ENCODE peak calls at places on chromosomes 3 and 15, in five cellular contexts. One of them, this sample, is unnamed.

GRCh38 chr3:73604491-73604890 is 20.2 kb downstream of the PDZRN3 start:
- DNase-seq in HEK293T: no peak
- DNase-seq in iPS-NIHi11: no peak
- DNase-seq in T-helper 22 cell: no peak
- DNase-seq in stimulated activated effector memory CD8-positive, alpha-beta T cell treated with anti-CD3 and anti-CD28 coated beads, Interleukin-12 subunit alpha, Interleukin-12 subunit beta, amount 100 ng/mL, for 72 hours: no peak
- DNase-seq in this sample: no peak

GRCh38 chr3:13217736-13218540 is 144.7 kb upstream of the IQSEC1 start:
- DNase-seq in HEK293T: no peak
- DNase-seq in iPS-NIHi11: no peak
- DNase-seq in T-helper 22 cell: no peak
- DNase-seq in stimulated activated effector memory CD8-positive, alpha-beta T cell treated with anti-CD3 and anti-CD28 coated beads, Interleukin-12 subunit alpha, Interleukin-12 subunit beta, amount 100 ng/mL, for 72 hours: no peak
- DNase-seq in this sample: no peak

GRCh38 chr3:50502225-50502583 is 1.2 kb downstream of the CACNA2D2 start:
- DNase-seq in HEK293T: no peak
- DNase-seq in iPS-NIHi11: no peak
- DNase-seq in T-helper 22 cell: no peak
- DNase-seq in stimulated activated effector memory CD8-positive, alpha-beta T cell treated with anti-CD3 and anti-CD28 coated beads, Interleukin-12 subunit alpha, Interleukin-12 subunit beta, amount 100 ng/mL, for 72 hours: no peak
- DNase-seq in this sample: no peak

GRCh38 chr3:139659511-139659910 is 18.3 kb downstream of the NMNAT3 start:
- DNase-seq in HEK293T: no peak
- DNase-seq in iPS-NIHi11: no peak
- DNase-seq in T-helper 22 cell: no peak
- DNase-seq in stimulated activated effector memory CD8-positive, alpha-beta T cell treated with anti-CD3 and anti-CD28 coated beads, Interleukin-12 subunit alpha, Interleukin-12 subunit beta, amount 100 ng/mL, for 72 hours: no peak
- DNase-seq in this sample: no peak

GRCh38 chr3:44988073-44988472 is 12.0 kb downstream of the EXOSC7 start:
- DNase-seq in HEK293T: peak
- DNase-seq in iPS-NIHi11: no peak
- DNase-seq in T-helper 22 cell: no peak
- DNase-seq in stimulated activated effector memory CD8-positive, alpha-beta T cell treated with anti-CD3 and anti-CD28 coated beads, Interleukin-12 subunit alpha, Interleukin-12 subunit beta, amount 100 ng/mL, for 72 hours: no peak
- DNase-seq in this sample: no peak

GRCh38 chr3:197750863-197751737 is 1.4 kb downstream of the FYTTD1 start:
- DNase-seq in HEK293T: no peak
- DNase-seq in iPS-NIHi11: peak
- DNase-seq in T-helper 22 cell: no peak
- DNase-seq in stimulated activated effector memory CD8-positive, alpha-beta T cell treated with anti-CD3 and anti-CD28 coated beads, Interleukin-12 subunit alpha, Interleukin-12 subunit beta, amount 100 ng/mL, for 72 hours: no peak
- DNase-seq in this sample: peak

GRCh38 chr15:101269479-101270223 is 7.6 kb downstream of the SELENOS start:
- DNase-seq in HEK293T: peak
- DNase-seq in iPS-NIHi11: peak
- DNase-seq in T-helper 22 cell: no peak
- DNase-seq in stimulated activated effector memory CD8-positive, alpha-beta T cell treated with anti-CD3 and anti-CD28 coated beads, Interleukin-12 subunit alpha, Interleukin-12 subunit beta, amount 100 ng/mL, for 72 hours: no peak
- DNase-seq in this sample: peak

GRCh38 chr15:32790352-32790999 is 72.7 kb downstream of the GREM1 start:
- DNase-seq in HEK293T: no peak
- DNase-seq in iPS-NIHi11: no peak
- DNase-seq in T-helper 22 cell: no peak
- DNase-seq in stimulated activated effector memory CD8-positive, alpha-beta T cell treated with anti-CD3 and anti-CD28 coated beads, Interleukin-12 subunit alpha, Interleukin-12 subunit beta, amount 100 ng/mL, for 72 hours: no peak
- DNase-seq in this sample: no peak

GRCh38 chr3:197899833-197900478 is 50.0 kb upstream of the RPL35A start:
- DNase-seq in HEK293T: no peak
- DNase-seq in iPS-NIHi11: no peak
- DNase-seq in T-helper 22 cell: no peak
- DNase-seq in stimulated activated effector memory CD8-positive, alpha-beta T cell treated with anti-CD3 and anti-CD28 coated beads, Interleukin-12 subunit alpha, Interleukin-12 subunit beta, amount 100 ng/mL, for 72 hours: no peak
- DNase-seq in this sample: no peak

GRCh38 chr15:77107531-77108355 is 36.8 kb upstream of the TSPAN3 start:
- DNase-seq in HEK293T: peak
- DNase-seq in iPS-NIHi11: peak
- DNase-seq in T-helper 22 cell: no peak
- DNase-seq in stimulated activated effector memory CD8-positive, alpha-beta T cell treated with anti-CD3 and anti-CD28 coated beads, Interleukin-12 subunit alpha, Interleukin-12 subunit beta, amount 100 ng/mL, for 72 hours: no peak
- DNase-seq in this sample: peak

GRCh38 chr3:182962162-182962561 is 18.2 kb downstream of the DCUN1D1 start:
- DNase-seq in HEK293T: no peak
- DNase-seq in iPS-NIHi11: no peak
- DNase-seq in T-helper 22 cell: no peak
- DNase-seq in stimulated activated effector memory CD8-positive, alpha-beta T cell treated with anti-CD3 and anti-CD28 coated beads, Interleukin-12 subunit alpha, Interleukin-12 subunit beta, amount 100 ng/mL, for 72 hours: no peak
- DNase-seq in this sample: no peak

GRCh38 chr3:143901105-143901504 is 52.8 kb upstream of the SLC9A9 start:
- DNase-seq in HEK293T: no peak
- DNase-seq in iPS-NIHi11: no peak
- DNase-seq in T-helper 22 cell: no peak
- DNase-seq in stimulated activated effector memory CD8-positive, alpha-beta T cell treated with anti-CD3 and anti-CD28 coated beads, Interleukin-12 subunit alpha, Interleukin-12 subunit beta, amount 100 ng/mL, for 72 hours: no peak
- DNase-seq in this sample: no peak

GRCh38 chr3:25088284-25088683 is 339.8 kb upstream of the RARB start:
- DNase-seq in HEK293T: peak
- DNase-seq in iPS-NIHi11: no peak
- DNase-seq in T-helper 22 cell: no peak
- DNase-seq in stimulated activated effector memory CD8-positive, alpha-beta T cell treated with anti-CD3 and anti-CD28 coated beads, Interleukin-12 subunit alpha, Interleukin-12 subunit beta, amount 100 ng/mL, for 72 hours: no peak
- DNase-seq in this sample: no peak

GRCh38 chr3:196131921-196132320 is 50.0 kb upstream of the TFRC start:
- DNase-seq in HEK293T: no peak
- DNase-seq in iPS-NIHi11: no peak
- DNase-seq in T-helper 22 cell: no peak
- DNase-seq in stimulated activated effector memory CD8-positive, alpha-beta T cell treated with anti-CD3 and anti-CD28 coated beads, Interleukin-12 subunit alpha, Interleukin-12 subunit beta, amount 100 ng/mL, for 72 hours: no peak
- DNase-seq in this sample: no peak

GRCh38 chr15:63892794-63893441 is 59.2 kb upstream of the HERC1 start:
- DNase-seq in HEK293T: no peak
- DNase-seq in iPS-NIHi11: no peak
- DNase-seq in T-helper 22 cell: peak
- DNase-seq in stimulated activated effector memory CD8-positive, alpha-beta T cell treated with anti-CD3 and anti-CD28 coated beads, Interleukin-12 subunit alpha, Interleukin-12 subunit beta, amount 100 ng/mL, for 72 hours: peak
- DNase-seq in this sample: no peak

This sample was measured in ELF-1.